ENCODE peak calls at places on chromosomes 1 and 21, in ten cellular contexts. A is AG04450, D is MG63, U is transverse colon, F is breast epithelium, S is heart right ventricle, X is lower lobe of right lung, R is K562, I is ascending aorta, Z is pancreas. C is an unnamed sample.
A peak's percentile ranks its signal among the peaks of the same experiment; 100 is the strongest.

GRCh38 chr1:40795811-40796586 is 12.4 kb downstream of the KCNQ4 start:
- DNase-seq in A (no peak), D (no peak), U (no peak), F (no peak), S (no peak), X (no peak), R (no peak), I (no peak), Z (no peak), C (no peak)

GRCh38 chr1:18955442-18956188 is 861 bp downstream of the IFFO2 start:
- DNase-seq in A (no peak), D (peak; percentile 43), U (peak; percentile 57), F (no peak), S (peak; percentile 40), X (peak; percentile 73), R (peak; percentile 39), I (no peak), Z (peak; percentile 87), C (peak; percentile 62)

GRCh38 chr1:183568176-183569041 is 21.9 kb downstream of the NCF2 start:
- DNase-seq in A (no peak), D (no peak), U (peak; percentile 20), F (no peak), S (no peak), X (no peak), R (no peak), I (peak; percentile 41), Z (no peak), C (no peak)

GRCh38 chr21:26070822-26071425 is 99.6 kb downstream of the APP start:
- DNase-seq in A (no peak), D (peak; percentile 47), U (peak; percentile 35), F (no peak), S (no peak), X (peak; percentile 64), R (no peak), I (no peak), Z (no peak), C (no peak)

GRCh38 chr1:27878787-27879335 is 6.5 kb downstream of the THEMIS2 start:
- DNase-seq in A (no peak), D (no peak), U (no peak), F (peak; percentile 17), S (no peak), X (no peak), R (no peak), I (no peak), Z (peak; percentile 5), C (no peak)

GRCh38 chr21:33566514-33566913 is 22.0 kb downstream of the DONSON start:
- DNase-seq in A (no peak), D (no peak), U (no peak), F (no peak), S (no peak), X (no peak), R (no peak), I (no peak), Z (no peak), C (no peak)

GRCh38 chr1:101618900-101619299 is 377.8 kb downstream of the OLFM3 start:
- DNase-seq in A (no peak), D (no peak), U (no peak), F (no peak), S (no peak), X (no peak), R (no peak), I (no peak), Z (no peak), C (no peak)

GRCh38 chr1:209355415-209355814 is 228.1 kb upstream of the CAMK1G start:
- DNase-seq in A (no peak), D (no peak), U (no peak), F (no peak), S (no peak), X (no peak), R (no peak), I (no peak), Z (no peak), C (no peak)

GRCh38 chr1:2948751-2949680 is 72.3 kb upstream of the ACTRT2 start:
- DNase-seq in A (no peak), D (no peak), U (no peak), F (no peak), S (no peak), X (peak; percentile 30), R (no peak), I (no peak), Z (peak; percentile 46), C (no peak)

GRCh38 chr1:239678181-239678580 is 291.8 kb downstream of the CHRM3 start:
- DNase-seq in A (no peak), D (no peak), U (no peak), F (no peak), S (no peak), X (no peak), R (no peak), I (no peak), Z (no peak), C (no peak)

GRCh38 chr1:200415693-200416593 is 6.1 kb upstream of the ZNF281 start:
- DNase-seq in A (peak; percentile 93), D (peak; percentile 93), U (peak; percentile 40), F (no peak), S (no peak), X (no peak), R (no peak), I (peak; percentile 53), Z (no peak), C (no peak)

GRCh38 chr1:152786077-152786476 is at the start of gene LCE1E:
- DNase-seq in A (no peak), D (no peak), U (no peak), F (no peak), S (no peak), X (no peak), R (no peak), I (no peak), Z (no peak), C (no peak)
- H3K9me3 ChIP-seq in A (peaks cover 4% of the 10 kb centered on the region), D (no peaks in the 10 kb centered on the region), U (no peaks in the 10 kb centered on the region), F (no peaks in the 10 kb centered on the region), S (no peaks in the 10 kb centered on the region), X (no peaks in the 10 kb centered on the region), R (no peaks in the 10 kb centered on the region), I (no peaks in the 10 kb centered on the region), Z (no peaks in the 10 kb centered on the region), C (peaks cover 65% of the 10 kb centered on the region)

DNA sequence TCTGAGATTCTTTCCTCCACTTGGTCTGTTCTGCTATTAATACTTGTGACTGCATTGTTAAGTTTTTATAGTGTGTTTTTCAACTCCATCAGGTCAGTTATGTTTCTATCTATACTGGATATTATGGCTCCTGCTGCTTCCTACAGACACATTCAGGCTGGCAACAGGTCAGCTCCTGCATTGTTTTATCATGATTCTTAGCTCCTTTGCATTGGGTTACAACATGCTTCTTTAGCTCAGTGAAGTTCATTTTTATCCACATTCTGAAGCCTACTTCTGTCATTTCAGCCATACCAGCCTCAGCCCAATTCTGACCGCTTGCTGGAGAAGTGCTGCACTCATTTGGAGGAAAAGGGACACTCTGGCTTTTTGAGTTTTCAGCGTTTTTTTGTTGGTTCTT is 37.3 kb upstream of the F3 start:
- DNase-seq in A (no peak), D (peak; percentile 37), U (no peak), F (no peak), S (no peak), X (no peak), R (no peak), I (no peak), Z (no peak), C (no peak)
- H3K9me3 ChIP-seq in A (peaks cover 4% of the 10 kb centered on the region), D (peaks cover 16% of the 10 kb centered on the region), U (peaks cover 4% of the 10 kb centered on the region), F (no peaks in the 10 kb centered on the region), S (peaks cover 22% of the 10 kb centered on the region), X (no peaks in the 10 kb centered on the region), R (no peaks in the 10 kb centered on the region), I (no peaks in the 10 kb centered on the region), Z (no peaks in the 10 kb centered on the region), C (no peaks in the 10 kb centered on the region)

GRCh38 chr1:152110365-152110859 is 4.8 kb downstream of the TCHH start:
- DNase-seq in A (no peak), D (peak; percentile 64), U (no peak), F (no peak), S (peak; percentile 31), X (peak; percentile 57), R (no peak), I (no peak), Z (peak; percentile 78), C (peak; percentile 73)
- H3K9me3 ChIP-seq in A (peaks cover 33% of the 10 kb centered on the region), D (peaks cover 11% of the 10 kb centered on the region), U (peaks cover 8% of the 10 kb centered on the region), F (no peaks in the 10 kb centered on the region), S (peaks cover 24% of the 10 kb centered on the region), X (peaks cover 7% of the 10 kb centered on the region), R (no peaks in the 10 kb centered on the region), I (no peaks in the 10 kb centered on the region), Z (no peaks in the 10 kb centered on the region), C (no peaks in the 10 kb centered on the region)

GRCh38 chr21:40020651-40021050 is 153.4 kb downstream of the PCP4 start:
- DNase-seq in A (no peak), D (no peak), U (no peak), F (no peak), S (no peak), X (no peak), R (no peak), I (no peak), Z (no peak), C (no peak)
- H3K9me3 ChIP-seq in A (peaks cover 30% of the 10 kb centered on the region), D (no peaks in the 10 kb centered on the region), U (no peaks in the 10 kb centered on the region), F (no peaks in the 10 kb centered on the region), S (no peaks in the 10 kb centered on the region), X (no peaks in the 10 kb centered on the region), R (no peaks in the 10 kb centered on the region), I (no peaks in the 10 kb centered on the region), Z (no peaks in the 10 kb centered on the region), C (no peaks in the 10 kb centered on the region)

GRCh38 chr21:41576010-41576615 is 68.2 kb upstream of the TMPRSS2 start:
- DNase-seq in A (no peak), D (no peak), U (no peak), F (no peak), S (no peak), X (no peak), R (no peak), I (no peak), Z (no peak), C (no peak)
- H3K9me3 ChIP-seq in A (no peaks in the 10 kb centered on the region), D (peaks cover 24% of the 10 kb centered on the region), U (peaks cover 7% of the 10 kb centered on the region), F (peaks cover 13% of the 10 kb centered on the region), S (peaks cover 71% of the 10 kb centered on the region), X (peaks cover 26% of the 10 kb centered on the region), R (no peaks in the 10 kb centered on the region), I (peaks cover 35% of the 10 kb centered on the region), Z (no peaks in the 10 kb centered on the region), C (peaks cover 11% of the 10 kb centered on the region)

GRCh38 chr21:28607545-28607944 is 385.1 kb downstream of the LTN1 start:
- DNase-seq in A (no peak), D (no peak), U (no peak), F (no peak), S (no peak), X (no peak), R (no peak), I (no peak), Z (no peak), C (no peak)
- H3K9me3 ChIP-seq in A (no peaks in the 10 kb centered on the region), D (peaks cover 2% of the 10 kb centered on the region), U (no peaks in the 10 kb centered on the region), F (no peaks in the 10 kb centered on the region), S (peaks cover 5% of the 10 kb centered on the region), X (no peaks in the 10 kb centered on the region), R (no peaks in the 10 kb centered on the region), I (no peaks in the 10 kb centered on the region), Z (no peaks in the 10 kb centered on the region), C (no peaks in the 10 kb centered on the region)